ENCODE peak calls at places on chromosomes 4 and X, in eight cellular contexts. A is body of pancreas, D is GM20000, V is choroid plexus epithelial cell, U is IMR-90, F is OCI-LY7, N is spleen, E is cardiac muscle cell. J is an unnamed sample.

GRCh38 chr4:105624530-105624929 is 72.1 kb downstream of the ARHGEF38 start:
- DNase-seq in A (peak), D (peak), V (peak), U (peak), F (no peak), N (no peak), E (peak), J (no peak)

GRCh38 chr4:31349907-31350306 is 629.7 kb downstream of the PCDH7 start:
- DNase-seq in A (no peak), D (no peak), V (no peak), U (no peak), F (no peak), N (no peak), E (no peak), J (no peak)

GRCh38 chr4:113738251-113738650 is 23.3 kb downstream of the CAMK2D start:
- DNase-seq in A (no peak), D (no peak), V (peak), U (peak), F (no peak), N (no peak), E (peak), J (no peak)

GRCh38 chr4:53889335-53890084 is 174.9 kb downstream of the CHIC2 start:
- DNase-seq in A (no peak), D (no peak), V (peak), U (peak), F (no peak), N (no peak), E (peak), J (no peak)

GRCh38 chrX:100928660-100929613 is at the start of gene XKRX:
- DNase-seq in A (peak), D (peak), V (no peak), U (no peak), F (peak), N (peak), E (peak), J (peak)

GRCh38 chr4:154485127-154485773 is 6.3 kb downstream of the DCHS2 start:
- DNase-seq in A (no peak), D (peak), V (no peak), U (no peak), F (peak), N (no peak), E (no peak), J (no peak)

GRCh38 chr4:52173470-52174055 is 122.5 kb downstream of the SPATA18 start:
- DNase-seq in A (peak), D (no peak), V (peak), U (no peak), F (no peak), N (no peak), E (peak), J (no peak)

GRCh38 chr4:1255151-1255550 is 6.2 kb upstream of the CTBP1 start:
- DNase-seq in A (no peak), D (no peak), V (no peak), U (no peak), F (no peak), N (no peak), E (no peak), J (no peak)

GRCh38 chr4:143294310-143294709 is 42.4 kb upstream of the GAB1 start:
- DNase-seq in A (peak), D (no peak), V (no peak), U (peak), F (no peak), N (no peak), E (peak), J (no peak)

GRCh38 chr4:7648813-7649395 is 214.2 kb upstream of the PSAPL1 start:
- DNase-seq in A (no peak), D (no peak), V (no peak), U (no peak), F (no peak), N (peak), E (no peak), J (no peak)

GRCh38 chr4:174592985-174593335 is 70.7 kb upstream of the HPGD start:
- DNase-seq in A (no peak), D (no peak), V (peak), U (peak), F (no peak), N (no peak), E (peak), J (no peak)

GRCh38 chrX:14922437-14922836 is 49.2 kb downstream of the MOSPD2 start:
- DNase-seq in A (no peak), D (no peak), V (peak), U (peak), F (no peak), N (no peak), E (peak), J (no peak)

GRCh38 chrX:53320543-53321215 is 39.3 kb upstream of the IQSEC2 start:
- DNase-seq in A (peak), D (no peak), V (no peak), U (no peak), F (no peak), N (peak), E (no peak), J (no peak)

GRCh38 chr4:186557061-186557460 is 1.7 kb upstream of the MTNR1A start:
- DNase-seq in A (no peak), D (no peak), V (no peak), U (no peak), F (no peak), N (no peak), E (no peak), J (no peak)

GRCh38 chr4:186553717-186554116 is 1.6 kb downstream of the MTNR1A start:
- DNase-seq in A (peak), D (no peak), V (no peak), U (no peak), F (no peak), N (peak), E (no peak), J (no peak)

GRCh38 chr4:186557486-186557885 is 2.1 kb upstream of the MTNR1A start:
- DNase-seq in A (no peak), D (no peak), V (peak), U (peak), F (no peak), N (no peak), E (no peak), J (no peak)

GRCh38 chr4:186554485-186554884 is 882 bp downstream of the MTNR1A start:
- DNase-seq in A (peak), D (no peak), V (peak), U (no peak), F (no peak), N (peak), E (peak), J (no peak)

GRCh38 chr4:186554890-186555827 is at the start of gene MTNR1A:
- DNase-seq in A (peak), D (no peak), V (peak), U (no peak), F (no peak), N (peak), E (peak), J (no peak)
- TF ChIP-seq CTCF in A (no peak), D (no peak), V (no peak), U (peak), F (no peak), N (no peak), E (no peak), J (peak)

DNA sequence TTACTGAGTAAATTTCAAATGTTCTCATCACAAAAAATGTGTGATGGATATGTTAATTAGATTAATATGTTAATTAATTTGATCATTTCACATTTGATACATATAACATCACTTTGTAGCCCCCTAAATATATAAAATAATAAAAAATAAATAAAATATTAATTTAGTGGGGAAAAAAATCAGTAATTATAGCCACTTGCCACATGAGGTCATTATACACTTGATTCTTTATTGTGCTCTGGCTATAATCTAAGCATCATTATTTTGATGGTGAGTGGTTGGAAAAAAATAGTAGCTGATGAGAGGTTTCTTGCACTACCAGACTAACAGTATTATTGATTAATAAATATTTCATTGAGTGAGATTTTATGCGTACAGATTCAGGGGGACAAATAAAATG is 57.4 kb downstream of the DCK start:
- DNase-seq in A (no peak), D (no peak), V (no peak), U (peak), F (no peak), N (no peak), E (peak), J (no peak)
- TF ChIP-seq CTCF in A (no peak), D (no peak), V (no peak), U (peak), F (peak), N (no peak), E (no peak), J (peak)

DNA sequence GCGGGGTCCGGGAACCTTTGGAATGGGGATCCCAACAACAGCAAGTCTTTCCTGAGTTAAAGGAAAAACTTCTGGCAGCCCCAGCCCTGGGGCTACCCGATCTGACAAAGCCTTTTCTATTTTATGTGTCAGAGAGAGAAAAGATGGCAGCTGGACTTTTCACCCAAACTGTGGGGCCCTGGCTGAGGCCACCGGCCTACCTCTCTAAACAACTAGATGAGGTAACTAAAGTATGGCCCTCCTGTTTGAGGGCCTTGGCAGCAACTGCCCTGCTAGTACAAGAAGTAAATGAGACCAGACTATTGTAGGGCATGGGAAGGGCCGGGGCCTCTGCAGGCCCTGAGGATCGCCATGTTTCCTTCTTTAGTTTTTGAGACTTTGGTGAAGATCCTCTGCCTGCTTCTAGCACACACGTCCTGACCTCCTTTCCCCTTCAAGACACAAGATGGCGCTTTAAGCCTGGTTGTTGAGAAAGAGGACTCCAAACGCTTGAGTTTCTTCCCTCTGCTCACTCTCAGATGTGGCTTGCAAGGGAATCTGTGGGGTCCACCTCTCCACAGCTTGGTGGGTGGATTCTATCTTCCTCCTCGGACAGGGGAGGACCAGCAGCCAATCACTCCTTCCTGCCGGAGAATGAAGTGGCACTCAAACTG is 18.5 kb upstream of the DRD5 start:
- DNase-seq in A (peak), D (peak), V (peak), U (peak), F (peak), N (no peak), E (peak), J (no peak)
- TF ChIP-seq CTCF in A (no peak), D (peak), V (peak), U (peak), F (peak), N (peak), E (peak), J (peak)

GRCh38 chr4:24143741-24144140 is 253.9 kb upstream of the PPARGC1A start:
- DNase-seq in A (no peak), D (no peak), V (no peak), U (no peak), F (no peak), N (no peak), E (no peak), J (no peak)
- TF ChIP-seq CTCF in A (no peak), D (no peak), V (no peak), U (no peak), F (no peak), N (no peak), E (no peak), J (no peak)

DNA sequence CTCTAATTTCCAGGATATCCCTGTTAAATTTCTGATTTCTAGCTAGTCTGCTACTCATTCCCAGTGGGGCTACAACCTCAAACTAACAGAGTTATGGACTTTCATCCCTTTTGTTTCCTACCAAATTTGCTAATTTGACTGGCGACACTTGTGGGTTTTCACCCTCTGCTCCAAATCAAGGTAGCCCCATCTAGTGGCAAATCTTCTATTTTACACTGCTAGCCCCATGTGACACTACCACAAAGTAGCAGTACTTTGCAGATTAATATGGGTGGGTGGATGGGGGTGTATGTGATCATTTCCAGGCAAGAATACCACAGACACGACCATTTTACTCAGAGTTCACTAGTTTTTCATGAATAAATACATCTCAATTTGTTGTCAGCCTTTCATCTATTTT is 150.3 kb downstream of the MSL3 start:
- DNase-seq in A (no peak), D (peak), V (peak), U (no peak), F (peak), N (no peak), E (peak), J (no peak)
- TF ChIP-seq CTCF in A (no peak), D (no peak), V (peak), U (no peak), F (peak), N (no peak), E (peak), J (peak)

DNA sequence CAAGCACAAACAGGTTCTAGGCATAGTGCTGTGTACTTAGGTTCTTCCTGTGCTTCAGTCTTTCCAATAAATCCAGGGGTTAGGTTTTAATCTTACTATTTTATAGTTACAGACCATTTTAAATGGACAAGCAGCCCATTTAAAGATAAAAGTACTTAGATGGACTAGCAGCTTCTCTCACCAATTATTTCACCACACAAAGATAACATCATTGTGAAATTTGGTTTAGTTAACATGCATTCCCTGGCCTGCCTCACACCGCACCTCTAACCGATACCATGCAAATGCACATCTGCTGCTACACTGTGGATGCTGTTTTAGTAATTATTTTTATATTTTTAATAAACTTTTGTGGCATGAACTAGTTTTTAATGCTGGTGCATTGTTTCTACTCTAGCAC is 252.6 kb downstream of the RAPGEF2 start:
- DNase-seq in A (no peak), D (no peak), V (no peak), U (no peak), F (no peak), N (no peak), E (peak), J (no peak)
- TF ChIP-seq CTCF in A (no peak), D (no peak), V (no peak), U (no peak), F (no peak), N (no peak), E (no peak), J (no peak)

GRCh38 chr4:63578383-63578782 is 830.9 kb downstream of the TECRL start:
- DNase-seq in A (no peak), D (no peak), V (no peak), U (no peak), F (no peak), N (no peak), E (no peak), J (no peak)
- TF ChIP-seq CTCF in A (no peak), D (no peak), V (no peak), U (no peak), F (no peak), N (no peak), E (no peak), J (peak)